ENCODE peak calls at places on chromosomes 11 and 22, in six cellular contexts. T is K562, F is tibial artery, P is right lobe of liver, B is heart right ventricle, K is left lung. V is an unnamed sample. For H3K4me1, the result is how much of the 10 kb centered on the place peaks cover.

GRCh38 chr11:11027271-11027670 is 169.4 kb upstream of the ZBED5 start:
- DNase-seq in F (no peak), T (no peak), K (no peak), P (no peak), B (no peak), V (no peak)

GRCh38 chr22:19800761-19801244 is 40.2 kb downstream of the TBX1 start:
- DNase-seq in P (peak), F (no peak), K (peak), T (peak), B (no peak), V (peak)

GRCh38 chr22:30667092-30667485 is 586 bp downstream of the DUSP18 start:
- DNase-seq in T (no peak), P (no peak), F (no peak), B (no peak), K (no peak), V (no peak)

GRCh38 chr11:116787786-116788486 is at the start of gene ZPR1:
- DNase-seq in P (peak), T (peak), F (peak), K (peak), B (peak), V (peak)

GRCh38 chr11:66317766-66318575 is 1.1 kb upstream of the CD248 start:
- DNase-seq in P (no peak), K (peak), F (peak), B (peak), T (no peak), V (peak)

GRCh38 chr11:74849525-74850391 is 99.1 kb downstream of the XRRA1 start:
- DNase-seq in T (no peak), B (peak), K (no peak), P (no peak), F (no peak), V (no peak)

GRCh38 chr11:114075891-114076441 is 16.5 kb downstream of the ZBTB16 start:
- DNase-seq in B (peak), K (no peak), T (peak), P (no peak), F (no peak), V (no peak)

GRCh38 chr11:75399344-75400109 is at the start of gene RPS3:
- DNase-seq in P (peak), K (peak), T (peak), B (peak), F (peak), V (peak)

DNA sequence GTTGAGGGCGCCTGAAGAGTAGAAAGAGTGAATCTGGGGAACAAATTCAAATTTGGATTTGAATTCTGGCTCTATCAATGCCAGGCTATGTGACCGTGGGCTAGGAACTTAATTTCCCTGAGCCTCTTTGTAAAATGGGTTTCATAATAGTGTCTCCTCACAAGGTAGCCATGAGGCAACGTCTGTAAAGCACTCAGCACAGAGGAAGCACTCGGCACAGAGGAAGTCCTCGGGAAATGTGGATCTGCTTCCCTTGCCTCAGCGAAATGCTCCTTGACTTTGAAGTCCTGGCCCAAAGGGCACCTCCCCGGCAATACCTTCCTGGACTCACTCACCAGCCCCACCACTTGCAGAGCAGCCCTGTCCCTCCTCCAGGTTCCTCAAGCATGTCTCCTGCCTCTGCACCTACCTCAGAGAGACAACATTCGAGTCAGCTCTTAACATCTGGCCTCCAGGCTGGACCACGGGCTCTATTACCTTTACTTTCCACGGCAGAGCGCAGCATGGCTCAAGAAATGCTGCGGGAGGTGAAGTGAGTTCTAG is 17.7 kb downstream of the CD6 start:
- DNase-seq in K (no peak), B (no peak), F (no peak), T (no peak), P (no peak), V (no peak)
- H3K4me1 ChIP-seq in K (under half), B (under half), F (under half), T (under half), P (under half), V (under half)

GRCh38 chr22:38220163-38220562 is 18.4 kb downstream of the MAFF start:
- DNase-seq in B (no peak), F (no peak), P (no peak), T (no peak), K (no peak), V (no peak)
- H3K27ac ChIP-seq in B (peak), F (peak), P (no peak), T (no peak), K (peak), V (peak)

GRCh38 chr11:9752091-9752490 is 88.2 kb downstream of the SWAP70 start:
- DNase-seq in P (no peak), T (peak), B (no peak), F (no peak), K (no peak), V (no peak)
- H3K4me1 ChIP-seq in P (under half), T (under half), B (half or more), F (under half), K (under half), V (under half)

GRCh38 chr22:49629586-49630447 is 197.9 kb downstream of the BRD1 start:
- DNase-seq in B (no peak), T (peak), F (no peak), P (no peak), K (peak), V (no peak)

GRCh38 chr22:49628351-49629023 is 199.2 kb downstream of the BRD1 start:
- DNase-seq in K (peak), F (no peak), P (no peak), B (no peak), T (no peak), V (peak)

GRCh38 chr22:49632199-49633009 is 195.3 kb downstream of the BRD1 start:
- DNase-seq in P (peak), K (peak), B (peak), T (no peak), F (no peak), V (peak)

GRCh38 chr22:49629024-49629570 is 198.6 kb downstream of the BRD1 start:
- DNase-seq in K (peak), B (no peak), T (no peak), P (no peak), F (no peak), V (no peak)

DNA sequence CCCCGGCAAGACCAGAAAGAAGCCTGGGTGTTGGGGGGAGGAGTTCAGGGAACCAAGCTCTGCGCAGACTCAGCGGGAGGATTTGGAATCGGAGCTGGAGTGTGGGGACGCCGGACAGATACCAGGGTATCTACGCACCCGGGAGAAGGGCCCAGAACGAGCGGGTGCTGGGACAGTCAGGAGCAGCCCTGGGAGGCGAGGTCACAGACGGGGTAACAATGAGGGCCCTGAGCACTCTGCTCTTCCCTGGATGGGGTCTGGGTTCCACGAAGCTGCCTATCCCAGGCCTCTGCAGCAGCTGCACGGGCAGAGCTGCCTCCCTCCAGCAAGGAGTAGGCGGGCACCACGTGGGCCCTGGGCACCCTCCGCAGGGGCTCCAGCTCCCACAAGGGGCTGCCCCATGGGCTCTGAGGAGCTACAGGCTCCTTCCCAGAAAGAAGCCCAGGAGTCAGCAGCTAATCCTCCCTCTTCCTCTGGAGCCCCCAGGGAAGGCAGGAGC is 197.2 kb downstream of the BRD1 start:
- DNase-seq in K (peak), B (no peak), P (no peak), T (no peak), F (no peak), V (no peak)
- H3K27ac ChIP-seq in K (no peak), B (no peak), P (no peak), T (no peak), F (no peak), V (no peak)

GRCh38 chr22:42696331-42696967 is 24.2 kb downstream of the A4GALT start:
- DNase-seq in B (no peak), F (no peak), T (no peak), K (peak), P (no peak), V (no peak)
- H3K4me1 ChIP-seq in B (half or more), F (half or more), T (under half), K (under half), P (under half), V (under half)

DNA sequence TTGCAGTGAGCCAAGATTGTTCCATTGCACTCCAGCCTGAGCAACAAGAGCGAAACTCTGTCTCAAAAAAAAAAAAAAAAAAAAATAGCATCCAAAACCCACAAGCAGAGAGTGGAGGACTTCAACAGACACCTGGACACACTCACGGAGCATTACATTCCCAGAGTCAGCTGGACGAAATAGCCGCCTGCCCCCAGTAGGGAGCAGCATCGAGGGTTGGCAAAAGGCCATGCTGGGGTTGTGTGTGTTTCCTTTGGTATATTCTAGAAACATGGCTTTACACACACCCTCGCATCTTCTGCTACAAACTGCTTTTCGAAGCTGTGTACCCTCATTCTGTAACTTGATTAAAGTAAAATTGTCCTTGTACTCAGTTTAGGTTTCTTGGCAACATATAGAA is 5.3 kb downstream of the ADA2 start:
- DNase-seq in B (peak), K (peak), T (peak), P (peak), F (peak), V (peak)
- H3K27ac ChIP-seq in B (no peak), K (no peak), T (no peak), P (no peak), F (no peak), V (no peak)

GRCh38 chr11:3158821-3159220 is 6.3 kb downstream of the OSBPL5 start:
- DNase-seq in K (peak), T (no peak), F (peak), P (peak), B (no peak), V (no peak)

GRCh38 chr11:3156661-3157311 is 8.3 kb downstream of the OSBPL5 start:
- DNase-seq in K (peak), T (no peak), F (peak), B (no peak), P (peak), V (no peak)

GRCh38 chr11:3158131-3158591 is 6.9 kb downstream of the OSBPL5 start:
- DNase-seq in P (peak), T (no peak), B (no peak), K (peak), F (peak), V (no peak)

GRCh38 chr11:3156282-3156660 is 8.8 kb downstream of the OSBPL5 start:
- DNase-seq in T (no peak), F (peak), K (no peak), P (peak), B (no peak), V (no peak)

GRCh38 chr11:3157381-3158130 is 7.6 kb downstream of the OSBPL5 start:
- DNase-seq in F (peak), B (no peak), P (peak), K (peak), T (no peak), V (no peak)
- H3K4me1 ChIP-seq in F (half or more), B (half or more), P (under half), K (under half), T (half or more), V (under half)

DNA sequence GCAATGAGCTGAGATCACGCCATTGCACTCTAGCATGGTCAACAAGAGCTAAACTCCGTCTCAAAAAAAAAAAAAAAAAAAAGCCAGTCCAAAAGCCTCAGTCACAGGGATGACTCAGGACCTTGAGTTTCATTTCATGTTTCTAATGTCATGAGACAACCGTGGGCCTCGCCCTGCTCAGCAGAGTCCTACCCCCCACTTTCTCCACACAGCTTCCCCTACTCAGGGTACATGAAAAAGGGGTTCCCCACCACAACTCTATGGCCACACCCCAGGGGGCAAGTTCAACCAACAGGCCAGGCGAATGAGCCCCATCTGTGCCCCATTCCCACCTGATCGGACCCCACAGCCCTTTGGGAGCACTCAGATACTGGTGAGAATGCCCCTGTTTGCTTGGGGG is 24.3 kb upstream of the ADA2 start:
- DNase-seq in B (no peak), P (no peak), F (peak), K (no peak), T (peak), V (no peak)
- H3K27ac ChIP-seq in B (no peak), P (no peak), F (no peak), K (no peak), T (no peak), V (no peak)

GRCh38 chr22:39558950-39559349 is 11.6 kb upstream of the CACNA1I start:
- DNase-seq in F (no peak), B (no peak), T (no peak), K (no peak), P (no peak), V (no peak)
- H3K4me1 ChIP-seq in F (under half), B (under half), T (under half), K (under half), P (under half), V (under half)

DNA sequence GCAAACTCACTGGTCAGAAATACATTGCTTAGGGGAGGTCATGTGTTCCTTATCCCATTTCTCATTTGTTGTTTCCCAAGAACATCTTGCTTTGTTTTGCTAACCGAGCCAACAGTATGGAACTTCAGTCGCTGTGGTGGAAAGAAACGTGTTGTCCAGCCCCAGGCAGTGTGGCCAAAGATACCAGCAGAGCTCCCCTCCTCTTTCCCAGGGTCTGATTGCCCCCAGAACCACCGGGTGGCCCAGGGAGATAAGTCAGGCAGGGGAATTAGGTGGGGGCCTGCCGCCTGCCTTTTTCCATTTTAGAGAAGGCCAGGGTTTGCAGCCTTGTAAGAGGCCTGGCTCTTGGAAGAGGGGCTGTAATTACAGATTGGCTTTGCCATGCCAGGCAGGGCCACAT is 98.7 kb upstream of the CRYBB3 start:
- DNase-seq in T (peak), K (no peak), B (no peak), F (no peak), P (no peak), V (no peak)
- H3K27ac ChIP-seq in T (no peak), K (no peak), B (no peak), F (peak), P (no peak), V (no peak)